ENCODE peak calls at places on chromosomes 2 and 18, in nine cellular contexts. W is left lung; N is foreskin fibroblast; C is IMR-90; X is coronary artery; L is GM06990; K is heart left ventricle; V is CD4-positive, alpha-beta T cell; B is left ventricle myocardium inferior. U is an unnamed sample.

GRCh38 chr2:164964744-164965143 is 9.4 kb upstream of the SLC38A11 start:
- DNase-seq in W (no peak), N (peak; percentile 16), C (no peak), X (no peak), L (no peak), K (no peak), V (no peak), B (no peak), U (no peak)

GRCh38 chr2:23639406-23639982 is 254.5 kb downstream of the KLHL29 start:
- DNase-seq in W (no peak), N (no peak), C (no peak), X (no peak), L (no peak), K (no peak), V (no peak), B (no peak), U (no peak)

GRCh38 chr2:136210822-136211221 is 92.9 kb upstream of the CXCR4 start:
- DNase-seq in W (no peak), N (no peak), C (no peak), X (no peak), L (no peak), K (no peak), V (no peak), B (no peak), U (no peak)

GRCh38 chr2:238396663-238397062 is 30.1 kb upstream of the ASB1 start:
- DNase-seq in W (no peak), N (no peak), C (no peak), X (no peak), L (no peak), K (no peak), V (no peak), B (no peak), U (no peak)

GRCh38 chr2:147351789-147352188 is 493.0 kb upstream of the ACVR2A start:
- DNase-seq in W (no peak), N (no peak), C (no peak), X (no peak), L (no peak), K (no peak), V (no peak), B (no peak), U (no peak)

GRCh38 chr2:234240917-234241316 is 190.4 kb downstream of the SPP2 start:
- DNase-seq in W (no peak), N (peak; percentile 88), C (peak; percentile 90), X (no peak), L (no peak), K (no peak), V (no peak), B (no peak), U (no peak)

GRCh38 chr2:49003206-49003605 is 151.1 kb downstream of the FSHR start:
- DNase-seq in W (no peak), N (no peak), C (no peak), X (no peak), L (no peak), K (no peak), V (no peak), B (no peak), U (no peak)

GRCh38 chr2:120667981-120668380 is 67.7 kb upstream of the GLI2 start:
- DNase-seq in W (no peak), N (peak; percentile 28), C (no peak), X (no peak), L (no peak), K (no peak), V (no peak), B (no peak), U (no peak)

GRCh38 chr2:169945515-169945914 is 118.3 kb downstream of the UBR3 start:
- DNase-seq in W (no peak), N (no peak), C (no peak), X (no peak), L (no peak), K (no peak), V (no peak), B (no peak), U (no peak)

GRCh38 chr18:78330761-78331160 is 648.9 kb upstream of the SALL3 start:
- DNase-seq in W (no peak), N (no peak), C (peak; percentile 1), X (no peak), L (no peak), K (no peak), V (no peak), B (no peak), U (no peak)

GRCh38 chr2:119491776-119492525 is 32.3 kb downstream of the SCTR start:
- DNase-seq in W (no peak), N (peak; percentile 67), C (peak; percentile 71), X (no peak), L (no peak), K (no peak), V (no peak), B (no peak), U (no peak)

DNA sequence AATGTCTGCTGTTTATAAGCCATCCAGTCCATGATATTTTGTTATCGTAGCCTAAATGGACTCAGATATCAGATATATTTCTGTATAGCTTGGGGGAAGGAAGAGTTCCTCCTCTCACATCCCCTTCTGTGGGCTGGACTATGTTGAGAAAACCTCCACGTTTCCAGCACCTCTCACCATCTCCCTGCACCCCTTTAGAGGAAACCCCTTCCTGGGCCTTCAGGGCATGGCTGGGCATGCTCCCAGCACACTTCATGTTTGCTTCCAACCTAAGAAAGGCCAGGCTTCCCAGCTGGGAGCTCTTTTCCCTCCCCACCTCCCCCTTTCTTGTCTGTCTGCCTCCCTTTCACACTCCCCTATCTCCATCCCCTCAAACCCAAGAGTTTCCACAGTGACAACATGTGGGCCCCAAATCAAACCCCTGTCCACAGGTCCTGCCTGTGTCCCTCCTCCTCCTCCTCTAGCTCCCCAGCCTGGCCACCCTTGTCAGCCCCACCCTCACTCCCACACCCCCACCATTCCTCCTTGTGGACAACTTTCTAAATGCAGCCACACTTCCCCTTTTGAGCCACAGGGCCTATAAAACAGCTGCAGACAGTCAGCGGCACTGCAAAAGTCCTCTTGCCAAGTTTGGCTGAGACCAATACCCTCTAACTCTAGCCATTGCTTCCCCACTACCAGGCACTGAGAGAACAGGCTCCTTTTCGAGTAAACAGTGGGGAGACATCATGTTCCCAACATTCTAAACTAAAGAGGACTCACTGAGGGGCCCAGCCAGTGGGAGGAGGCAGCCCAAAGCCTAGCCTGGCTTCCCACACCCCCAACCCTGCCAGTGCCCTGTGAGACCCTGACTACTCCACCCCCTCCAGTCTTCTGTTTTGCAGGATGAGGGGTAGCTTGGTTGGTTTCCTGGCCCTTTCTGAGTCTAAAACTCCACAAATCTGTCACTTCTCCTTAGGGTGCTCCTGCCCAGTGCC is 120.5 kb downstream of the ZFP36L2 start:
- DNase-seq in W (peak; percentile 73), N (peak; percentile 78), C (peak; percentile 73), X (no peak), L (no peak), K (peak; percentile 69), V (no peak), B (peak; percentile 72), U (peak; percentile 77)
- TF ChIP-seq CTCF in W (no peak), N (peak; percentile 43), C (peak; percentile 42), X (no peak), L (peak; percentile 40), K (no peak), V (no peak), B (peak; percentile 46), U (peak; percentile 67)

DNA sequence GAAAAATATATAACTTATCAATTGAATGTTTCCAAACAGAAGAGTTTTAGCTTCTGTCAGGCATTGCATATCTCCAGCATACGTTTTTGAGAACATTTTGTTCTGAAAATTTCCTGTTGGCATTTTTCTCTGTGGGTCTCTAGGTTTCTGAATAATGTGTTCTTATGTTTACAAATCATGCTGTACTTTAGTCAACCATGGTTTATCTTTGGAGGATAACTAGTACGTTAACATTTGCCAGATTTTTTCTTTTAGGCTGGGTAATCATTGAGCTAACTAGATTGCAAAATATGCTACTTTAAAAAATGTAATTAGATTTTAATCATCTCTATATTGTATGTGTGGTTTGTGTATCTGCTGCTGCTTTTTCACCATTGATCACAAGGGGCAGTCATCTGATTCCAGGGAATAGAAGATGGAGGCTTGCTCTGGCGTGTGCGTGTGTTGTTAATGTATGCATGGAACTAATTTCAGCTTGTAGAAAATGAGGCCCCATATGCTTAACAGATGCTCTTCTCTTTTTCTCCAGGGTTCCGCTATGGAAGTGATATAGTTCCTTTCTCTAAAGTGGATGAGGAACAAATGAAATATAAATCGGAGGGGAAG is 21.3 kb downstream of the XRCC5 start:
- DNase-seq in W (no peak), N (peak; percentile 61), C (no peak), X (no peak), L (no peak), K (no peak), V (no peak), B (no peak), U (no peak)
- TF ChIP-seq CTCF in W (no peak), N (no peak), C (no peak), X (no peak), L (no peak), K (no peak), V (no peak), B (no peak), U (no peak)

DNA sequence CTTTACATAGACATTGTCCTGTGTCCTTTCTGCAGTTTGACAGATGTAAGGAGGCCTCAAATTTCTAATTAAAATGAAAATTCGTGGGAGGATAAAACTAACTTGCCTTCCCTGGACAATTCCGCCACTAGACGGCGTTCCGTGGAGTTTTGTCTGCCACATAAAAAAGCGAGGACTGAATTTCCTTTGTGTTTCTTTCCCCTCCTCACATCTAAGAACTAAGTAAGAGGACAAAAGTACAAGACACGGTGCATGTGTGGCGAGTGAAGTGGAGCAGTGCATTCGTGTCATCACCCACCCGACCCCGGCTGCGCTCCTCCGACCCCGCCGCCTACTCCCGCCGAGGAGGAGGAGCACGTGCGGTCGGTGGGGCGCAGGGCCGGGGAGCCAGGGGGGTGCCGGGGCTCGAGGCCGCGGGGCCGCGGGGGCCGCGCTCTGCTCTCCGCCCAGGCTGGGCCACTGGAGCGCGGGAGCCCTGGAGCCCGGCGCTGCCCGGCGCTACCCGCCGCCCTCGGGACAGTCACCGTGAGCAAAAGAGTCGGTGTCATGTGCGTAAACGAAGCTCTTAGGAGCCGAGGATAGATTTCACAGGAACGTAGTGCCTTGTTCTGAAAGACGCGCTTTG is 10.8 kb downstream of the TBR1 start:
- DNase-seq in W (no peak), N (peak; percentile 75), C (peak; percentile 43), X (no peak), L (no peak), K (no peak), V (no peak), B (no peak), U (no peak)
- TF ChIP-seq CTCF in W (no peak), N (peak; percentile 66), C (peak; percentile 58), X (no peak), L (peak; percentile 10), K (no peak), V (no peak), B (peak; percentile 37), U (peak; percentile 19)

DNA sequence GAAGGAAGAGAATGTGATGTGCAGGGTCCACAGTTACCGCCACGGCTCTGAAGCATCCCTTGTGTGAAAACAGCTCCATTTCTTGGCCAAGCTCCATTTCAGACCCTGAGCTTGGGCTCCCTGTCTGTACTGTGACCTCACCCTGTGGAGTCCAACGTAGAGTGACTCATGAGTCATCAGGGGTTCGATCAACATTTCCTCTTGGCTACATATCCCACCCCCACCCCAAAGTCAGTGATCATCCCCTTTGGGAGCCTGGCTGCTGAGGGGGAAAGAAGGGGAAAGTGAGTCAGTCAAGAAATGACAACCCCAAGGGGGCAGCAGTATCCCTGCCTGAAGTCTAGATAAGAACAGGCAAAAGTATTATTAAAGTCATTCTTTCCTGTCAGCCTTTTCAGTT is 62.2 kb downstream of the PAPOLG start:
- DNase-seq in W (no peak), N (peak; percentile 17), C (peak; percentile 4), X (peak; percentile 41), L (no peak), K (no peak), V (no peak), B (no peak), U (peak; percentile 49)
- TF ChIP-seq CTCF in W (no peak), N (no peak), C (no peak), X (no peak), L (peak; percentile 48), K (no peak), V (no peak), B (no peak), U (peak; percentile 40)